ENCODE peak calls at places on chromosome 1, in four cellular contexts. O, T, H and A are unnamed samples.

GRCh38 chr1:30877205-30877912 is 31.2 kb downstream of the SDC3 start:
- DNase-seq in O (no peak), T (no peak), H (no peak), A (no peak)

GRCh38 chr1:113675299-113675698 is 84.0 kb downstream of the PHTF1 start:
- DNase-seq in O (no peak), T (no peak), H (no peak), A (no peak)

GRCh38 chr1:168089979-168090337 is 46.8 kb downstream of the GPR161 start:
- DNase-seq in O (no peak), T (no peak), H (no peak), A (no peak)

GRCh38 chr1:111481387-111482221 is 7.8 kb downstream of the C1orf162 start:
- DNase-seq in O (peak), T (no peak), H (peak), A (peak)

GRCh38 chr1:58949551-58950220 is 165.8 kb upstream of the JUN start:
- DNase-seq in O (no peak), T (no peak), H (no peak), A (no peak)

GRCh38 chr1:181479137-181479745 is 4.1 kb upstream of the CACNA1E start:
- DNase-seq in O (peak), T (no peak), H (peak), A (peak)

GRCh38 chr1:188782220-188782841 is 1695.3 kb downstream of the BRINP3 start:
- DNase-seq in O (peak), T (no peak), H (no peak), A (peak)

GRCh38 chr1:59696421-59697115 is 118.2 kb upstream of the HOOK1 start:
- DNase-seq in O (no peak), T (no peak), H (no peak), A (peak)

GRCh38 chr1:205545991-205546390 is 41.5 kb downstream of the CDK18 start:
- DNase-seq in O (no peak), T (no peak), H (no peak), A (no peak)

GRCh38 chr1:201274616-201275265 is 8.6 kb upstream of the PKP1 start:
- DNase-seq in O (no peak), T (no peak), H (no peak), A (no peak)

GRCh38 chr1:31753623-31754349 is 10.4 kb downstream of the ADGRB2 start:
- DNase-seq in O (no peak), T (no peak), H (no peak), A (no peak)

GRCh38 chr1:220067246-220068204 is 21.2 kb upstream of the EPRS1 start:
- DNase-seq in O (no peak), T (no peak), H (no peak), A (no peak)

GRCh38 chr1:159913451-159914192 is 11.7 kb downstream of the TAGLN2 start:
- DNase-seq in O (no peak), T (no peak), H (no peak), A (no peak)

GRCh38 chr1:204190212-204191211 is 5.8 kb downstream of the KISS1 start:
- DNase-seq in O (peak), T (no peak), H (no peak), A (peak)

GRCh38 chr1:200154069-200154767 is 126.7 kb downstream of the NR5A2 start:
- DNase-seq in O (peak), T (peak), H (peak), A (peak)

GRCh38 chr1:15038232-15039016 is 115.1 kb upstream of the TMEM51 start:
- DNase-seq in O (peak), T (no peak), H (no peak), A (peak)

GRCh38 chr1:154198756-154199562 is 7.1 kb upstream of the TPM3 start:
- DNase-seq in O (peak), T (no peak), H (no peak), A (peak)

GRCh38 chr1:156641761-156642264 is at the start of gene BCAN:
- DNase-seq in O (peak), T (no peak), H (no peak), A (no peak)

GRCh38 chr1:65075123-65075976 is 72.7 kb upstream of the AK4 start:
- DNase-seq in O (peak), T (peak), H (no peak), A (no peak)

GRCh38 chr1:39639333-39640130 is at the start of gene HEYL:
- DNase-seq in O (peak), T (peak), H (no peak), A (no peak)

GRCh38 chr1:43513471-43514173 is 17.1 kb upstream of the PTPRF start:
- DNase-seq in O (no peak), T (no peak), H (no peak), A (no peak)

GRCh38 chr1:244664353-244664752 is 11.4 kb downstream of the DESI2 start:
- DNase-seq in O (no peak), T (no peak), H (no peak), A (no peak)

GRCh38 chr1:15836772-15837669 is 10.5 kb upstream of the SPEN start:
- DNase-seq in O (no peak), T (no peak), H (no peak), A (peak)

GRCh38 chr1:180935326-180936109 is 22.8 kb downstream of the KIAA1614 start:
- DNase-seq in O (peak), T (peak), H (no peak), A (no peak)

GRCh38 chr1:94239796-94240195 is 2.4 kb upstream of the ARHGAP29 start:
- DNase-seq in O (no peak), T (no peak), H (no peak), A (no peak)

GRCh38 chr1:93979718-93980319 is 70.6 kb upstream of the GCLM start:
- DNase-seq in O (no peak), T (no peak), H (no peak), A (no peak)

GRCh38 chr1:54309631-54310366 is 96.4 kb downstream of the SSBP3 start:
- DNase-seq in O (no peak), T (no peak), H (no peak), A (no peak)

GRCh38 chr1:25566730-25567341 is 23.4 kb downstream of the LDLRAP1 start:
- DNase-seq in O (no peak), T (no peak), H (no peak), A (no peak)

GRCh38 chr1:1079408-1080121 is 5.5 kb upstream of the RNF223 start:
- DNase-seq in O (peak), T (peak), H (no peak), A (peak)

GRCh38 chr1:116769050-116769449 is 14.8 kb downstream of the CD2 start:
- DNase-seq in O (no peak), T (no peak), H (no peak), A (no peak)

GRCh38 chr1:119635801-119636390 is 12.2 kb downstream of the ZNF697 start:
- DNase-seq in O (no peak), T (no peak), H (no peak), A (no peak)

GRCh38 chr1:89167590-89168215 is 8.1 kb downstream of the GBP7 start:
- DNase-seq in O (no peak), T (no peak), H (no peak), A (no peak)

GRCh38 chr1:9186976-9187375 is 47.6 kb upstream of the H6PD start:
- DNase-seq in O (no peak), T (no peak), H (no peak), A (no peak)

GRCh38 chr1:17488977-17489739 is 49.7 kb upstream of the RCC2 start:
- DNase-seq in O (peak), T (no peak), H (no peak), A (no peak)

GRCh38 chr1:11822091-11822490 is 16.1 kb downstream of the CLCN6 start:
- DNase-seq in O (no peak), T (no peak), H (no peak), A (no peak)

GRCh38 chr1:43305461-43305860 is 4.7 kb downstream of the TIE1 start:
- DNase-seq in O (no peak), T (no peak), H (no peak), A (no peak)

GRCh38 chr1:204088596-204088995 is 15.7 kb downstream of the SOX13 start:
- DNase-seq in O (no peak), T (no peak), H (no peak), A (no peak)

GRCh38 chr1:94514095-94514727 is 27.3 kb downstream of the F3 start:
- DNase-seq in O (no peak), T (no peak), H (no peak), A (no peak)

GRCh38 chr1:112528076-112528475 is 19.3 kb downstream of the WNT2B start:
- DNase-seq in O (no peak), T (no peak), H (no peak), A (no peak)

DNA sequence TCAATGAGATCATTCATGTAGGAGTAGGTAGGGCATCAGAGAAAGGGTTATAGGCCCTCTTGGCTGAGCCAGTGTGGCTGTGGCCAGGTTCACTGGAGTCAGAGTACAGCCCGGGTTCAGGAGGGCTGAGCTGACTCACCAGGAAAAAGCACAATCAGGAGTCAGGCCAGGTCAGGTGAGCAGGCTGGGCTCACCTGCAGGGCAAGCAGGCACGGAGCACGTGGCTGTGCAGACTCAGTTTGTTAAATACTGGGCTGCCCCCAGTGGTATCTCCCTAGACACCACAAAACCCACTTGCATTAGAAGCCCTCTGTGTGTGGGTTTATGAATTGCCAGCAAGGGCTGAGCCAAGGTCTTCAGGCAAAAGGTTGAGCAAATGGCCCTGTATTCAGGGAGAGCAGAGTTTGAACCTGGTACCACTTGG is 122.1 kb upstream of the SERBP1 start:
- DNase-seq in O (no peak), T (no peak), H (no peak), A (no peak)
- TF ChIP-seq SPI1 in O (no peak), T (no peak), H (no peak), A (no peak)

GRCh38 chr1:72109916-72110315 is 172.4 kb downstream of the NEGR1 start:
- DNase-seq in O (no peak), T (no peak), H (no peak), A (peak)
- TF ChIP-seq SPI1 in O (no peak), T (no peak), H (no peak), A (no peak)

DNA sequence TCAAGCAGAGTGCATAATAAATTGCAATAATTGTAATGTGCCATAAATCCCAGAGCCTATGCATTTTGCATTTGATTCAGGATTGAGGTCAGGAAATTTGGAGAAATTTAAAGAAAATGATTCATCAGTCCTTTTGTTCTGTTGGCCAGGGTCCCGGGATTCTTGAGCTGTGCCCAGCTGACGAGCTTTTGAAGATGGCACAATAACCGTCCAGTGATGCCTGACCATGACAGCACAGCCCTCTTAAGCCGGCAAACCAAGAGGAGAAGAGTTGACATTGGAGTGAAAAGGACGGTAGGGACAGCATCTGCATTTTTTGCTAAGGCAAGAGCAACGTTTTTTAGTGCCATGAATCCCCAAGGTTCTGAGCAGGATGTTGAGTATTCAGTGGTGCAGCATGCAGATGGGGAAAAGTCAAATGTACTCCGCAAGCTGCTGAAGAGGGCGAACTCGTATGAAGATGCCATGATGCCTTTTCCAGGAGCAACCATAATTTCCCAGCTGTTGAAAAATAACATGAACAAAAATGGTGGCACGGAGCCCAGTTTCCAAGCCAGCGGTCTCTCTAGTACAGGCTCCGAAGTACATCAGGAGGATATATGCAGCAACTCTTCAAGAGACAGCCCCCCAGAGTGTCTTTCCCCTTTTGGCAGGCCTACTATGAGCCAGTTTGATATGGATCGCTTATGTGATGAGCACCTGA is 8.7 kb downstream of the PROX1 start:
- DNase-seq in O (no peak), T (no peak), H (no peak), A (no peak)
- TF ChIP-seq SPI1 in O (no peak), T (no peak), H (no peak), A (no peak)

DNA sequence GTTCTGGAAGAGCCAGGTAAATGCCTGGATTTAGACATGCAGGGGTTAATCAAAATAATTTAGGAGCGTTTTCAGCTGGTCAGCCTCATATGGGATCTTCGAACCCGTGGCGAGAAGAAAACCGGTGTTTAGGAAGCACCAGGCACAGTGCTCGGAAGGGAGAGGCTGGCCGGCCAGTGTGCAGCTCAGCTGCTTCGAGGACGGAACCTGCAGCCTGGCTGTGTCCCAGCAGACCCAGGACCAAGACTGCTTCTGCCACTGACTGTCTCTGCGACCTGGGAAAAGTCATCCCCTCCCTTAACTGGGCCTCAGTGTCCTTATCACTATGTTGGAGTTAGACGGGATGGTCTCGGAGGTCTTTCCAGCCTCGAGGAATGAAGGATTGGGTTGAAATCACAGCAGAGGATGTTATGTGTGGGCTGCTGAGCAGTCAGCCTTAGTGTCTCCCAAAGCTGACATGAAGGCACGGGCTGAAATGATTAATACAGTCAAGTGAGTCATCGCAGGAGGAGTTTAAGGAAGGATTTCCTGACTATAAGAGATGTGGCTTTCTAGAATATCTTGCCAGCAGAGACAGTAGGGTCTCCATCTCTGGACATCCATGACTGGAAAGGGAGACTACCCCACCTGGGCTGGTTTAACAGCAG is 20.8 kb downstream of the PPFIA4 start:
- DNase-seq in O (no peak), T (no peak), H (no peak), A (no peak)
- TF ChIP-seq SPI1 in O (no peak), T (no peak), H (no peak), A (no peak)

GRCh38 chr1:86687595-86687994 is 16.8 kb upstream of the SH3GLB1 start:
- DNase-seq in O (no peak), T (no peak), H (no peak), A (no peak)
- TF ChIP-seq SPI1 in O (no peak), T (no peak), H (no peak), A (no peak)

GRCh38 chr1:221138516-221138915 is 259.3 kb downstream of the HLX start:
- DNase-seq in O (no peak), T (no peak), H (no peak), A (no peak)

GRCh38 chr1:221141606-221142285 is 262.5 kb downstream of the HLX start:
- DNase-seq in O (no peak), T (no peak), H (no peak), A (no peak)

GRCh38 chr1:221141059-221141458 is 261.8 kb downstream of the HLX start:
- DNase-seq in O (no peak), T (no peak), H (no peak), A (no peak)

GRCh38 chr1:221137668-221138067 is 258.4 kb downstream of the HLX start:
- DNase-seq in O (no peak), T (no peak), H (no peak), A (no peak)
- TF ChIP-seq SPI1 in O (no peak), T (no peak), H (no peak), A (no peak)

DNA sequence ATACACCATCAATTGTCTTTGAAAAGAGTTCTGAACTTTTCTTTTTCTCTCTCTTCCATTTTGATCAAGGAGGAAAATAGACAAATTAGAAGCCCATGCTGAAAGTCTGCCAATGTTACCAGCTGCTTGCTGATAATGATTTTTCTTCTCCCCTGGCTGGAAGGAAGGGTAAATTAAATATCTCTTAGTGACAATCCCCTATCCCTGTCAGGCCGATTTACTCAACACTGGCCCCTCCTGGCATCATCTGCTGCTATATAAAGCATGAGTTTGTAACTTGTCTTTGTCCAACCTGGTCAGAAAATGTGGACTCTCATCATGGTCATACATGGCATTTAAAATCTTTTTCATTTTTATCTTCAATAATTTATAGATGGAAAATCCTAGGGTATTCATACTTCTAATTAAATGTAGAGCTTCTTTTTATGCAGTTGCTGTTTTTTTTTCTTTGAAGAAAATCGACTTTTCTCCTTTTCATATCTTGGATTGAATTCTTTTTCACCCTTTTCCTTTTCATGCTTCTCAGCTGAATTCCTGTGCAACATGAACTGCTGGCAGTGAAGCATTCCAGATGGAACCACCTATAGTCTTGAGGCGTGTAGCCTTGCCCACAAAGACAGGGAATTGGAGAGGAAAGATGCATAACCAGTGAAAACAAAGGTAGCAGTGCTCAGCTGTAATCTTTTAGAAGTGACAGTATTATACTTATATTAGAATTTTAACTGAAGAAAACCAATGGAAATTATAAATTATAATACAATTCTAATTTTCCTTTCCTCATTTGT is 214.7 kb upstream of the PTGFR start:
- DNase-seq in O (no peak), T (no peak), H (no peak), A (no peak)
- TF ChIP-seq SPI1 in O (no peak), T (no peak), H (no peak), A (no peak)

GRCh38 chr1:56171670-56172069 is 407.7 kb downstream of the PLPP3 start:
- DNase-seq in O (no peak), T (no peak), H (no peak), A (no peak)
- TF ChIP-seq SPI1 in O (no peak), T (no peak), H (no peak), A (no peak)

DNA sequence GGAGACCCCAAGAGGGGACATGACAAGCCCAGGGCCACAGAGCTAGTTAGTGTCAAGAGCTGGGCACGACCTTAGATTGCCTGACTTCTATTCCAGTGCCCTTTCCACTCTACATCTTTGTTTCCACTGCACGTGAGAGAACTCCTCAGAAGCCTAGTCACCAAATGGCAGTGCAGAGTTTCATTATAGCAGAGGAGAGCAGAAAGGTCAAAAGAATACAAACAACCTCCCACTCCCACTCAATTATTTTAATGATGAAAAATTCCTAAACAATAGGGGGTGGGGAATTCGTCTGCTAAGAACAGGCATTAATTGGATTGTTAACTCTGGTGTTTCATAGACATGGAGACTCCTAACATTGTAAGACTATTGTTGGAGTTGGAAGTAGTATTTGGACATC is 647.1 kb upstream of the CAMK1G start:
- DNase-seq in O (no peak), T (no peak), H (no peak), A (no peak)
- TF ChIP-seq SPI1 in O (no peak), T (no peak), H (no peak), A (no peak)

GRCh38 chr1:2934642-2935081 is 86.6 kb upstream of the ACTRT2 start:
- DNase-seq in O (no peak), T (no peak), H (no peak), A (no peak)

GRCh38 chr1:2935766-2936390 is 85.4 kb upstream of the ACTRT2 start:
- DNase-seq in O (no peak), T (no peak), H (no peak), A (no peak)

GRCh38 chr1:2937805-2938204 is 83.5 kb upstream of the ACTRT2 start:
- DNase-seq in O (no peak), T (no peak), H (no peak), A (no peak)

GRCh38 chr1:2935184-2935583 is 86.1 kb upstream of the ACTRT2 start:
- DNase-seq in O (no peak), T (no peak), H (no peak), A (no peak)

GRCh38 chr1:2936568-2937515 is 84.4 kb upstream of the ACTRT2 start:
- DNase-seq in O (no peak), T (no peak), H (no peak), A (no peak)
- TF ChIP-seq SPI1 in O (no peak), T (no peak), H (no peak), A (no peak)